ENCODE peak calls at places on chromosomes 7 and 10, in seven cellular contexts. R, H, T, X, N, K and M are unnamed samples.

GRCh38 chr7:2886900-2887299 is 42.8 kb upstream of the GNA12 start:
- DNase-seq in T (peak; percentile 78), K (peak; percentile 84), H (peak; percentile 22), R (peak; percentile 82), N (no peak), X (peak; percentile 71), M (no peak)

GRCh38 chr7:8214162-8214897 is 47.6 kb downstream of the ICA1 start:
- DNase-seq in H (no peak), T (peak; percentile 85), X (peak; percentile 26), R (peak; percentile 9), N (no peak), K (no peak), M (no peak)

GRCh38 chr7:25775999-25776736 is 375.8 kb upstream of the NFE2L3 start:
- DNase-seq in H (no peak), R (no peak), T (no peak), K (no peak), X (no peak), N (no peak), M (no peak)

GRCh38 chr10:119222531-119222930 is 15.2 kb downstream of the GRK5 start:
- DNase-seq in H (no peak), N (no peak), K (peak; percentile 19), X (no peak), T (no peak), R (no peak), M (no peak)

GRCh38 chr7:128408709-128409434 is 910 bp downstream of the IMPDH1 start:
- DNase-seq in X (no peak), H (no peak), R (peak; percentile 31), K (peak; percentile 76), N (no peak), T (no peak), M (peak; percentile 77)

GRCh38 chr7:102451371-102452054 is 13.2 kb downstream of the ALKBH4 start:
- DNase-seq in K (peak; percentile 83), H (no peak), R (no peak), N (no peak), X (no peak), T (peak; percentile 63), M (no peak)

GRCh38 chr7:151687523-151688235 is 168.0 kb upstream of the RHEB start:
- DNase-seq in K (peak; percentile 54), R (peak; percentile 96), T (peak; percentile 48), N (peak; percentile 74), X (peak; percentile 96), H (no peak), M (peak; percentile 92)

GRCh38 chr10:35212856-35213255 is 86.2 kb downstream of the CREM start:
- DNase-seq in K (no peak), N (no peak), T (no peak), X (no peak), H (no peak), R (no peak), M (no peak)

GRCh38 chr10:34403512-34403911 is 411.6 kb downstream of the PARD3 start:
- DNase-seq in T (no peak), N (no peak), X (peak; percentile 79), R (peak; percentile 85), K (no peak), H (no peak), M (no peak)

GRCh38 chr10:5014936-5015335 is 11.3 kb upstream of the AKR1C2 start:
- DNase-seq in K (peak; percentile 8), X (no peak), T (no peak), H (no peak), R (no peak), N (no peak), M (no peak)

GRCh38 chr7:149856-150636 is 42.3 kb upstream of the FAM20C start:
- DNase-seq in H (no peak), N (peak; percentile 79), R (no peak), T (no peak), K (no peak), X (no peak), M (peak; percentile 91)

GRCh38 chr7:49852619-49853462 is 79.4 kb downstream of the VWC2 start:
- DNase-seq in H (no peak), R (peak; percentile 12), X (peak; percentile 7), K (peak; percentile 77), N (no peak), T (peak; percentile 76), M (no peak)

GRCh38 chr7:74223711-74224510 is 14.1 kb downstream of the LAT2 start:
- DNase-seq in N (no peak), H (no peak), K (no peak), R (no peak), T (no peak), X (no peak), M (no peak)

GRCh38 chr10:92742331-92743228 is 52.8 kb downstream of the HHEX start:
- DNase-seq in T (no peak), R (no peak), K (no peak), N (no peak), H (no peak), X (no peak), M (no peak)

GRCh38 chr10:97333601-97334369 is 744 bp downstream of the FRAT2 start:
- DNase-seq in N (peak; percentile 79), X (peak; percentile 35), K (peak; percentile 61), R (peak; percentile 45), H (no peak), T (peak; percentile 52), M (peak; percentile 86)

GRCh38 chr10:70319183-70319582 is 35.4 kb upstream of the NPFFR1 start:
- DNase-seq in X (no peak), K (no peak), H (no peak), R (no peak), T (no peak), N (no peak), M (no peak)

GRCh38 chr7:516606-517456 is 2.8 kb downstream of the PDGFA start:
- DNase-seq in X (peak; percentile 73), N (peak; percentile 89), T (peak; percentile 65), R (peak; percentile 80), H (no peak), K (peak; percentile 74), M (peak; percentile 85)

GRCh38 chr10:6204341-6205191 is 1.8 kb downstream of the PFKFB3 start:
- DNase-seq in R (peak; percentile 84), H (no peak), T (no peak), X (peak; percentile 62), N (peak; percentile 93), K (peak; percentile 88), M (peak; percentile 87)

GRCh38 chr10:132905661-132906060 is 36.7 kb downstream of the CFAP46 start:
- DNase-seq in T (no peak), N (no peak), H (no peak), R (no peak), X (no peak), K (no peak), M (no peak)

GRCh38 chr10:653991-654646 is 35.3 kb downstream of the DIP2C start:
- DNase-seq in H (no peak), X (peak; percentile 35), R (peak; percentile 62), T (no peak), K (no peak), N (no peak), M (no peak)

GRCh38 chr7:116863168-116863670 is 832 bp downstream of the CAPZA2 start:
- DNase-seq in T (no peak), X (no peak), H (no peak), R (peak; percentile 21), N (peak; percentile 59), K (peak; percentile 62), M (no peak)

GRCh38 chr7:1344981-1345701 is 112.5 kb downstream of the UNCX start:
- DNase-seq in K (no peak), H (no peak), N (peak; percentile 37), T (no peak), X (no peak), R (no peak), M (peak; percentile 71)

GRCh38 chr10:71269301-71270288 is 49.5 kb upstream of the SLC29A3 start:
- DNase-seq in K (peak; percentile 68), X (peak; percentile 45), H (no peak), N (no peak), T (no peak), R (peak; percentile 49), M (no peak)

GRCh38 chr7:41760293-41760692 is 57.4 kb upstream of the INHBA start:
- DNase-seq in N (no peak), T (no peak), R (peak; percentile 19), H (no peak), K (no peak), X (no peak), M (no peak)

GRCh38 chr10:125003146-125003900 is 61.4 kb downstream of the ZRANB1 start:
- DNase-seq in R (no peak), H (no peak), T (no peak), N (peak; percentile 53), X (no peak), K (no peak), M (peak; percentile 54)

GRCh38 chr10:114367676-114368391 is 36.5 kb downstream of the AFAP1L2 start:
- DNase-seq in R (no peak), K (no peak), X (peak; percentile 84), N (no peak), T (no peak), H (no peak), M (no peak)
- H3K4me3 ChIP-seq in R (no peak overlapping the region), K (no peak overlapping the region), X (no peak overlapping the region), N (no peak overlapping the region), T (no peak overlapping the region), H (no peak overlapping the region), M (no peak overlapping the region)

DNA sequence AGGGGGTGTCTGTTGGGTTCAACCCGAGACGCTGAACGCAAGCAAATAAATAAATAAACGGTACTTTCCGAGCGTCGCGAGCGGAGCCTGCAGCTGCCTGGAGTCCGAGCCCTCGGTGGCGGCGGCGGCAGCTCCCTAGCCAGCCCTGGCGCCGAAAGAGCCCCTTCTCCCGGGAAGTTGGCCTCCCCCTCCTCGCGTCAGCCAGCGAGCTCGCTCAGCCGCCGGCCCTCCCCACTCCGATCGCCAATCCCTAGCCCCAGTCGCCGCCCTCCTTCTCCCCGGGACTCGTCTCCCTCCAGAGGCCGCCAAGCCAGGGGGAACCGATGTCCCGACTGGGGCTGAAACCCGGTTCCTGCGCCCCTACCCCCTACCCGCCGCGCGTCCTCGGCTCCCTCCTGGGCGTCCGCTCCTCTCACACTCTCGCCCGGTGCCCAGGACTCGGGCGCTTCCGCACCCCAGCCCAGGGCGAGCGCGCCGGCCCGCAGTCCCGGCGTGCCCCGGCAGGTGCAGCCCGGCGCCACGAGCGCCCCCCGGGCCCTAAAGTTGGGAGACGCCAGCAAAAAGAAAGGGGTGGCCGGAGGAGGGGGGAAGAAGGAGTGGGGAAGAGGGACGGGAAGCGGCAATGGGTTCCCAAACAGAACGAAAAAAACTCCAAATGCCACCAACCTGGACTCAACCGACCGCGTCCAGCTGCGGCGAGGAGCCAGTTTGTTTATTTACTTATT is at the start of gene GFRA1:
- DNase-seq in H (no peak), T (peak; percentile 55), R (peak; percentile 7), X (no peak), K (peak; percentile 69), N (peak; percentile 72), M (peak; percentile 85)
- H3K4me3 ChIP-seq in H (peak within 1 kb of the TSS; percentile 20), T (peak within 1 kb of the TSS; percentile 45), R (peak within 1 kb of the TSS; percentile 47), X (peak within 1 kb of the TSS; percentile 70), K (peak within 1 kb of the TSS; percentile 69), N (peak within 1 kb of the TSS; percentile 71), M (peak within 1 kb of the TSS; percentile 55)

GRCh38 chr7:45219130-45219529 is 61.5 kb downstream of the RAMP3 start:
- DNase-seq in N (no peak), K (peak; percentile 19), R (no peak), T (no peak), X (no peak), H (no peak), M (no peak)
- H3K4me3 ChIP-seq in N (no peak overlapping the region), K (no peak overlapping the region), R (no peak overlapping the region), T (no peak overlapping the region), X (no peak overlapping the region), H (no peak overlapping the region), M (no peak overlapping the region)

GRCh38 chr7:12256025-12256570 is 45.0 kb downstream of the TMEM106B start:
- DNase-seq in K (no peak), R (peak; percentile 8), H (no peak), X (peak; percentile 64), N (no peak), T (no peak), M (no peak)

GRCh38 chr7:12257582-12257981 is 46.5 kb downstream of the TMEM106B start:
- DNase-seq in R (peak; percentile 39), H (no peak), N (no peak), K (no peak), X (peak; percentile 35), T (no peak), M (no peak)

GRCh38 chr7:12258074-12258473 is 47.0 kb downstream of the TMEM106B start:
- DNase-seq in R (no peak), T (no peak), N (no peak), H (no peak), K (no peak), X (no peak), M (no peak)
- H3K4me3 ChIP-seq in R (no peak overlapping the region), T (no peak overlapping the region), N (no peak overlapping the region), H (no peak overlapping the region), K (no peak overlapping the region), X (no peak overlapping the region), M (no peak overlapping the region)